ENCODE peak calls at places on chromosomes 13 and 19, in four cellular contexts. L is mesendoderm, J is endothelial cell of umbilical vein, P is fibroblast of lung. N is an unnamed sample.

GRCh38 chr19:32865326-32865725 is 4.2 kb downstream of the SLC7A9 start:
- DNase-seq in P (no peak), L (no peak), J (no peak), N (no peak)

GRCh38 chr13:41916173-41916954 is 44.5 kb downstream of the VWA8 start:
- DNase-seq in P (peak), J (peak), L (no peak), N (peak)

GRCh38 chr19:9791552-9792181 is 23.1 kb upstream of the ZNF846 start:
- DNase-seq in J (peak), L (peak), P (peak), N (peak)

GRCh38 chr19:38245826-38246498 is 10.2 kb downstream of the PPP1R14A start:
- DNase-seq in P (no peak), J (no peak), L (no peak), N (no peak)

GRCh38 chr13:22114630-22115311 is 443.9 kb downstream of the FGF9 start:
- DNase-seq in L (no peak), P (peak), J (no peak), N (peak)

GRCh38 chr13:109211616-109212015 is 574.8 kb downstream of the IRS2 start:
- DNase-seq in J (no peak), P (no peak), L (peak), N (no peak)

GRCh38 chr13:83881031-83881727 is 1.1 kb downstream of the SLITRK1 start:
- DNase-seq in P (no peak), J (no peak), L (no peak), N (no peak)

GRCh38 chr19:49142866-49143335 is 12.3 kb downstream of the HRC start:
- DNase-seq in L (peak), P (peak), J (peak), N (peak)

GRCh38 chr19:48511321-48511731 is 309 bp downstream of the LMTK3 start:
- DNase-seq in J (no peak), L (no peak), P (no peak), N (no peak)

GRCh38 chr19:51138549-51138979 is 3.5 kb upstream of the SIGLEC7 start:
- DNase-seq in P (no peak), J (no peak), L (no peak), N (no peak)

GRCh38 chr13:112651306-112651705 is 38.5 kb upstream of the ATP11A start:
- DNase-seq in P (no peak), L (no peak), J (peak), N (no peak)

GRCh38 chr13:19890030-19890429 is 26.6 kb upstream of the ZMYM5 start:
- DNase-seq in L (no peak), P (no peak), J (no peak), N (no peak)

GRCh38 chr19:46133777-46134231 is 9.3 kb upstream of the IGFL3 start:
- DNase-seq in J (peak), P (peak), L (peak), N (no peak)

GRCh38 chr19:8305798-8306197 is 2.4 kb downstream of the CD320 start:
- DNase-seq in J (no peak), L (no peak), P (no peak), N (no peak)

GRCh38 chr13:113443991-113444390 is 9.3 kb downstream of the ADPRHL1 start:
- DNase-seq in J (no peak), P (no peak), L (no peak), N (no peak)

GRCh38 chr13:113029487-113030258 is 60.7 kb downstream of the MCF2L start:
- DNase-seq in L (peak), J (peak), P (no peak), N (peak)

GRCh38 chr19:41373993-41374392 is 2.3 kb upstream of the TMEM91 start:
- DNase-seq in L (no peak), P (peak), J (peak), N (no peak)

GRCh38 chr13:100392709-100393630 is 195.6 kb downstream of the GGACT start:
- DNase-seq in L (peak), P (peak), J (peak), N (peak)

GRCh38 chr19:778910-779653 is 18.2 kb upstream of the PTBP1 start:
- DNase-seq in P (peak), J (peak), L (peak), N (no peak)

GRCh38 chr13:97344250-97345175 is 89.5 kb upstream of the RAP2A start:
- DNase-seq in P (peak), J (peak), L (peak), N (peak)

GRCh38 chr19:33241530-33242101 is 16.0 kb upstream of the SLC7A10 start:
- DNase-seq in P (no peak), J (peak), L (peak), N (no peak)

GRCh38 chr13:30418075-30418715 is 4.1 kb upstream of the UBE2L5 start:
- DNase-seq in J (no peak), P (no peak), L (no peak), N (no peak)

GRCh38 chr13:75881109-75881775 is 245.1 kb downstream of the LMO7 start:
- DNase-seq in L (no peak), P (peak), J (no peak), N (no peak)

GRCh38 chr13:109783447-109783814 is 3.0 kb downstream of the IRS2 start:
- DNase-seq in J (no peak), L (peak), P (no peak), N (no peak)

GRCh38 chr19:4061178-4061682 is 5.5 kb downstream of the ZBTB7A start:
- DNase-seq in P (no peak), L (no peak), J (no peak), N (no peak)

GRCh38 chr19:34712606-34713261 is 21.3 kb upstream of the ZNF181 start:
- DNase-seq in L (peak), J (peak), P (peak), N (peak)

GRCh38 chr13:112333756-112334543 is 42.2 kb upstream of the SPACA7 start:
- DNase-seq in P (no peak), J (no peak), L (no peak), N (no peak)

GRCh38 chr19:56189785-56190184 is 7.8 kb downstream of the ZSCAN5B start:
- DNase-seq in L (peak), J (no peak), P (no peak), N (no peak)

GRCh38 chr13:36728006-36728405 is 54.2 kb downstream of the SERTM1 start:
- DNase-seq in J (no peak), L (no peak), P (no peak), N (no peak)

GRCh38 chr19:8302357-8302691 is 5.8 kb downstream of the CD320 start:
- DNase-seq in P (no peak), J (no peak), L (no peak), N (no peak)

GRCh38 chr19:6564393-6564792 is 26.6 kb downstream of the CD70 start:
- DNase-seq in L (peak), P (no peak), J (peak), N (peak)
- H3K4me3 ChIP-seq in L (no peak), P (no peak), J (no peak), N (no peak)

DNA sequence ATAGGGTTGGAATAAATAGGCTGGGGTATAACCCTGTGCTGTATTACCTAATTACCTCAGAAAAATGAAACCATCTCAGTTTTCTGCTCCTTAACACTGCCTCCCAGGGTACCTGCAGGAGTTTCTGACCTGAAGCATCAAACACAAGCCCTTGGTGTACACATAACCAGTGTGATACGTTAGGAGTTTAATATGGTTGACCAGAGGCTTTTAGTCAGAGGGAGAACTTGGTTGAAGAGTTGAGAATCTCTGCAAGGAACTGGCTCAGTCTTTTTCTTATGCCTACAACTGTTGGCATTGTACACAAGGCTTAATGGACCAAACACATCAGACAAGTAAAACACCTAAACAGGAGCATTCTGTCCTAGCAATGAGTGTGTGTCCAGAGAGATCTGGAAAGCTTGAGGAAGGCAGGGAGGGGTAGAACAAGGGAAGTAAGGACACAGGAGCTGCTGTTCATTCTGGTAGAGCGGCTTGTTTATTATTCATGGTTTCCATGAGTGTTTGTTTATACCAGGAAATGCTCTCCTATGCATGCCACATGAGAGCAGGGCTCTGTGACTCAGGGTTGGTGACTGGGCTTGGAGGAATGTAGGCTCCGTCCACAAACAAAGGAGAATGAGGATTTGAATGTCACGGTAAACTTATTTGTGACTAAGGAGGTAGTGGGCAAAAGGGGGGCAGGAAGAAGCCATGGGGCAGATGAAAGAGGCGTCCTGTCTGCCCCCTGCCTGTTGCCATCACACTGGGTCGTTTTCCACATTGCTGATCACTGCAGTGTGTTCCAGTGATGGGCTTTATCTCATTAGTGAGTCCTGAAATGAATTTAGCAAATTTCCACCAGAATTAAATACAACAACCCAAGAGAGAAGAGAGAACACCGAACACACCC is 11.9 kb upstream of the SPATA13 start:
- DNase-seq in J (peak), L (peak), P (peak), N (no peak)
- H3K4me2 ChIP-seq in J (peak), L (no peak), P (peak), N (no peak)

DNA sequence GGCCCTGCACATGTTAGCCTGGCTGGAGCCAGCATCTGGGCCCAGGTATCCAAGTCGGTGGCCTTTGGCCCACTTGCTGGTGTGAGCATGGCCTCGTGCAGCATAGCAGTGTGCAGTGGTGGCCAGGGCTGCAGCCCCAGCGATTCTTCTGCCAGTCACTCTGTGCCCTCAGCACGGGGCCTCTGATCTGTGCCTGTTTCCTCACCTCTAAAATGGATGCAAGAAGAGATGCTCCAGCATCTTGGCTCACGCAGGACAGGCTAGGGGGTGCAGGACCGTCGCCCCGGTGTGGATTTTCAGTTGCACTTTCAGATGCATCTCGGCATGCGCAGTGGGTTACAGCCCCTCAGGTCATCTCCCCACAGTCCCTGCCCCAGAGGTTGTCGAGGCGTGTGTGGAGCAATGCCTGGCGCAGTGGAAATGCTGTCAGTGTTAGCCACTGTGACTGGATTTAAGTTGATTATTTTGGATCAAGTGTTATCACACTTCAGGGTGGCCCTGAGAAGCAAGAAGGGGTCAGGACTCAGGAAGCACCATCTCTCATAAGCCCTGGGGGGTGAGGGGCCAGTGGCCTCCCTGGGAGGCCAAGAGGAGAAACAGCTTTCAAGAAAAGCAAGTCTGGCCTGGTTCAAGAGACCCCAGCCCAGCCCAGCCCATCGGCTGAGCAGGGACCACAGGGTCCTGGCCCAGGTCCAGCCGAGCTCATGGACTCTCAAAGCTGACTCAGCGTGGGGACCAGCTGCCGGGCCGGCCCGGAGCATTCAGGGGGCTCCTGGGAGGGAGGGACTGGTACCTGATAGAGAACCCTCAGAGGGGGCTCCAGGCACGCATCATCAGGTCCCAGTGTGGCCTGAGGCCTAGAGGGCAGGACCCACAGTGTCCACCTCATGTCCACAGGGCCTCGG is 27.8 kb downstream of the AP1M1 start:
- DNase-seq in J (no peak), P (no peak), L (no peak), N (no peak)
- H3K9ac ChIP-seq in J (no peak), P (no peak), L (no peak), N (no peak)

DNA sequence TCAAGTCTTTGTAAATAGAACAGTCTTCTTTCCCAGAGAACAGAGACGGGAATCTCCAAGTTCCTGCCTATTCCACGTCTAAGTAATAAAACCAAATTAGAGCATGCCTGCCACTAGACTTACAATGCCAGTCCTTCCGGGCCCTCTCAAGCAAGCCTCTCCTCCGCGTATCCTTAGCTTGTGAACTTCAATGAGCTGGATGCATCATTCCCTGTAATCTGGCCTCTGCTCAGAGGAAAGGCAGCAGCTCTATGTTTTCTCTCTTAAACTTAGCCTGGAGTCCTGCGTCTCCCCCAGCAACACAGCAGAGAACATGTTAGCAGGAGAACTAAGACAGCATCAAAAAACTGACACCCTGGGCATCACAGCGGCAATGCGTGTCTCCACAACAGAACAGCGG is 8.2 kb downstream of the NALCN start:
- DNase-seq in J (no peak), P (no peak), L (no peak), N (no peak)
- H3K4me3 ChIP-seq in J (no peak), P (no peak), L (no peak), N (no peak)

DNA sequence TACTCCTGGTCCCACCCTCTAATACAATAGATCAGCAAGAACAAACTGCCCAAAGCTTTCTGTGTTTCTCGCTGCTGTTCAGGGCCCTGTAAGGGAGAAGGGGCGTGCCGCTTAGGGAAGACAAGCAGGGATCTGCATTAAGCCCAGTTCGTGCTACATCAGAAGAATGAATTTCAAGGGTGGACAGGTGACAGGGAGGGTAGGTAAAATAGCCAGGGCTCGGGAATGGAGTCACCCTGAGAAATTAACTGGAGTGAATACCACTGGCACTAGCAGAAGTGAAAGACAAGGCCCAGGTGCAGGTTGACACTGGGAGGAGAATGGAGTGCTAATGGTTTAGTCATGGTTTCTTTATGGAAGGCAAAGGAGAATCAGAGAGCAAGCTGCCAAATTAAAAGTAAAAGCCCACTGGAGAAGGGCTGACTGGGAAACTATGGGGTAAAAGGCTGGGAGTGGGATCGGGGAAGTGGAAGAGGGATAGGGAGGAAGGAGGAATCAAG is 183.1 kb upstream of the TSC22D1 start:
- DNase-seq in J (no peak), P (no peak), L (no peak), N (no peak)
- H3K4me2 ChIP-seq in J (peak), P (no peak), L (no peak), N (no peak)

GRCh38 chr19:15404097-15404779 is 14.6 kb downstream of the AKAP8L start:
- DNase-seq in J (no peak), L (no peak), P (no peak), N (no peak)
- H3K9ac ChIP-seq in J (no peak), L (no peak), P (no peak), N (no peak)

N was measured in MM.1S.